ENCODE peak calls at places on chromosomes 16 and 17, in four cellular contexts. One of them, this sample, is unnamed.

GRCh38 chr17:63361182-63361581 is 84.9 kb downstream of the CYB561 start:
- DNase-seq in neuronal stem cell: no peak
- DNase-seq in CD8-positive, alpha-beta memory T cell: no peak
- DNase-seq in GM10248: no peak
- DNase-seq in this sample: no peak

GRCh38 chr17:29357821-29358232 is 32.3 kb upstream of the TAOK1 start:
- DNase-seq in CD8-positive, alpha-beta memory T cell: no peak
- DNase-seq in neuronal stem cell: no peak
- DNase-seq in GM10248: no peak
- DNase-seq in this sample: no peak

GRCh38 chr17:50053654-50053960 is 2.3 kb upstream of the ITGA3 start:
- DNase-seq in neuronal stem cell: no peak
- DNase-seq in CD8-positive, alpha-beta memory T cell: no peak
- DNase-seq in GM10248: no peak
- DNase-seq in this sample: no peak

GRCh38 chr16:4212934-4213296 is 29.0 kb downstream of the SRL start:
- DNase-seq in neuronal stem cell: no peak
- DNase-seq in CD8-positive, alpha-beta memory T cell: no peak
- DNase-seq in GM10248: no peak
- DNase-seq in this sample: no peak

GRCh38 chr16:27767081-27767480 is 217.1 kb downstream of the KATNIP start:
- DNase-seq in GM10248: no peak
- DNase-seq in neuronal stem cell: no peak
- DNase-seq in CD8-positive, alpha-beta memory T cell: no peak
- DNase-seq in this sample: no peak

GRCh38 chr16:57152096-57153093 is 33.4 kb downstream of the PSME3IP1 start:
- DNase-seq in GM10248: no peak
- DNase-seq in neuronal stem cell: no peak
- DNase-seq in CD8-positive, alpha-beta memory T cell: no peak
- DNase-seq in this sample: no peak

GRCh38 chr17:54882371-54882770 is 18.3 kb upstream of the TOM1L1 start:
- DNase-seq in CD8-positive, alpha-beta memory T cell: no peak
- DNase-seq in neuronal stem cell: no peak
- DNase-seq in GM10248: no peak
- DNase-seq in this sample: no peak

GRCh38 chr16:16052916-16053315 is 103.5 kb downstream of the ABCC1 start:
- DNase-seq in neuronal stem cell: no peak
- DNase-seq in CD8-positive, alpha-beta memory T cell: no peak
- DNase-seq in GM10248: no peak
- DNase-seq in this sample: no peak

GRCh38 chr16:76634847-76635697 is 357.9 kb downstream of the CNTNAP4 start:
- DNase-seq in GM10248: no peak
- DNase-seq in neuronal stem cell: no peak
- DNase-seq in CD8-positive, alpha-beta memory T cell: no peak
- DNase-seq in this sample: no peak

GRCh38 chr16:13483121-13483520 is 436.8 kb upstream of the ERCC4 start:
- DNase-seq in neuronal stem cell: no peak
- DNase-seq in GM10248: no peak
- DNase-seq in CD8-positive, alpha-beta memory T cell: no peak
- DNase-seq in this sample: no peak

GRCh38 chr16:85728879-85729278 is 22.0 kb downstream of the C16orf74 start:
- DNase-seq in CD8-positive, alpha-beta memory T cell: no peak
- DNase-seq in GM10248: no peak
- DNase-seq in neuronal stem cell: no peak
- DNase-seq in this sample: no peak

GRCh38 chr16:825298-826061 is 24.9 kb upstream of the GNG13 start:
- DNase-seq in CD8-positive, alpha-beta memory T cell: no peak
- DNase-seq in GM10248: no peak
- DNase-seq in neuronal stem cell: no peak
- DNase-seq in this sample: no peak

GRCh38 chr17:51245535-51245934 is 14.3 kb downstream of the MBTD1 start:
- DNase-seq in neuronal stem cell: no peak
- DNase-seq in CD8-positive, alpha-beta memory T cell: no peak
- DNase-seq in GM10248: no peak
- DNase-seq in this sample: no peak

GRCh38 chr17:38745545-38745944 is 2.6 kb downstream of the PCGF2 start:
- DNase-seq in CD8-positive, alpha-beta memory T cell: no peak
- DNase-seq in GM10248: no peak
- DNase-seq in neuronal stem cell: no peak
- DNase-seq in this sample: no peak

GRCh38 chr16:2350500-2350899 is 10.0 kb upstream of the ABCA3 start:
- DNase-seq in CD8-positive, alpha-beta memory T cell: no peak
- DNase-seq in neuronal stem cell: no peak
- DNase-seq in GM10248: no peak
- DNase-seq in this sample: no peak

GRCh38 chr17:78901806-78902205 is 1.2 kb downstream of the CEP295NL start:
- DNase-seq in neuronal stem cell: no peak
- DNase-seq in CD8-positive, alpha-beta memory T cell: no peak
- DNase-seq in GM10248: no peak
- DNase-seq in this sample: no peak

GRCh38 chr17:80853076-80853475 is 138.6 kb upstream of the CHMP6 start:
- DNase-seq in GM10248: no peak
- DNase-seq in neuronal stem cell: no peak
- DNase-seq in CD8-positive, alpha-beta memory T cell: no peak
- DNase-seq in this sample: no peak

GRCh38 chr16:55711959-55712876 is 56.4 kb downstream of the SLC6A2 start:
- DNase-seq in CD8-positive, alpha-beta memory T cell: peak
- DNase-seq in neuronal stem cell: peak
- DNase-seq in GM10248: peak
- DNase-seq in this sample: peak

GRCh38 chr17:2299756-2300155 is 3.8 kb downstream of the SMG6 start:
- DNase-seq in GM10248: no peak
- DNase-seq in neuronal stem cell: no peak
- DNase-seq in CD8-positive, alpha-beta memory T cell: no peak
- DNase-seq in this sample: no peak

GRCh38 chr17:72338847-72339790 is 218.3 kb downstream of the SOX9 start:
- DNase-seq in GM10248: no peak
- DNase-seq in neuronal stem cell: no peak
- DNase-seq in CD8-positive, alpha-beta memory T cell: no peak
- DNase-seq in this sample: no peak

GRCh38 chr17:34997355-34997862 is 17.1 kb downstream of the LIG3 start:
- DNase-seq in GM10248: no peak
- DNase-seq in neuronal stem cell: no peak
- DNase-seq in CD8-positive, alpha-beta memory T cell: no peak
- DNase-seq in this sample: no peak